ENCODE peak calls at places on chromosomes 5 and 9, in nine cellular contexts. S, A, C, O, J, V, F, I and W are unnamed samples.

GRCh38 chr5:84437673-84438315 is 53.1 kb upstream of the EDIL3 start:
- DNase-seq in S (no peak), A (no peak), C (no peak), O (no peak), J (no peak), V (no peak), F (no peak), I (no peak), W (no peak)

GRCh38 chr5:37533851-37534250 is 154.7 kb downstream of the WDR70 start:
- DNase-seq in S (no peak), A (no peak), C (no peak), O (no peak), J (no peak), V (no peak), F (no peak), I (no peak), W (no peak)

GRCh38 chr5:43065384-43066230 is 25.5 kb upstream of the ANXA2R start:
- DNase-seq in S (peak), A (peak), C (no peak), O (peak), J (peak), V (no peak), F (no peak), I (no peak), W (peak)

GRCh38 chr5:7869474-7870136 is 657 bp downstream of the MTRR start:
- DNase-seq in S (no peak), A (peak), C (no peak), O (no peak), J (no peak), V (no peak), F (peak), I (no peak), W (peak)

GRCh38 chr5:133754575-133755169 is 142.3 kb upstream of the FSTL4 start:
- DNase-seq in S (no peak), A (no peak), C (no peak), O (no peak), J (no peak), V (peak), F (peak), I (no peak), W (no peak)

GRCh38 chr9:106468431-106468830 is 394.5 kb upstream of the ZNF462 start:
- DNase-seq in S (no peak), A (no peak), C (no peak), O (no peak), J (no peak), V (no peak), F (peak), I (no peak), W (no peak)

GRCh38 chr9:127917603-127918002 is 762 bp upstream of the ST6GALNAC4 start:
- DNase-seq in S (no peak), A (peak), C (no peak), O (no peak), J (no peak), V (no peak), F (no peak), I (no peak), W (no peak)

GRCh38 chr5:147973086-147973485 is 66.7 kb upstream of the C5orf46 start:
- DNase-seq in S (no peak), A (no peak), C (no peak), O (no peak), J (no peak), V (no peak), F (no peak), I (no peak), W (no peak)

GRCh38 chr5:179453616-179454015 is 96.7 kb upstream of the RUFY1 start:
- DNase-seq in S (no peak), A (no peak), C (no peak), O (no peak), J (no peak), V (no peak), F (no peak), I (no peak), W (no peak)

GRCh38 chr9:30522486-30522885 is 1862.0 kb upstream of the ACO1 start:
- DNase-seq in S (no peak), A (no peak), C (no peak), O (no peak), J (no peak), V (no peak), F (no peak), I (no peak), W (no peak)

GRCh38 chr9:72951520-72952393 is 1.1 kb downstream of the ALDH1A1 start:
- DNase-seq in S (no peak), A (no peak), C (no peak), O (no peak), J (no peak), V (no peak), F (no peak), I (no peak), W (no peak)

GRCh38 chr9:114035221-114035844 is 42.8 kb downstream of the AMBP start:
- DNase-seq in S (no peak), A (no peak), C (no peak), O (no peak), J (no peak), V (peak), F (no peak), I (no peak), W (no peak)

GRCh38 chr9:107484117-107484723 is 5.3 kb downstream of the KLF4 start:
- DNase-seq in S (peak), A (no peak), C (no peak), O (no peak), J (no peak), V (peak), F (peak), I (no peak), W (no peak)

GRCh38 chr9:113793558-113793957 is 82.6 kb upstream of the ZNF618 start:
- DNase-seq in S (no peak), A (no peak), C (no peak), O (no peak), J (no peak), V (no peak), F (no peak), I (no peak), W (no peak)

GRCh38 chr5:88778736-88779135 is 104.2 kb downstream of the MEF2C start:
- DNase-seq in S (no peak), A (no peak), C (no peak), O (no peak), J (no peak), V (no peak), F (no peak), I (no peak), W (no peak)

GRCh38 chr5:180976518-180976917 is 12.1 kb upstream of the BTNL3 start:
- DNase-seq in S (no peak), A (no peak), C (no peak), O (no peak), J (no peak), V (no peak), F (no peak), I (no peak), W (no peak)

GRCh38 chr5:32018476-32019436 is 155.4 kb downstream of the GOLPH3 start:
- DNase-seq in S (no peak), A (no peak), C (no peak), O (no peak), J (no peak), V (no peak), F (no peak), I (no peak), W (no peak)

GRCh38 chr5:180135967-180136641 is 64.5 kb upstream of the RNF130 start:
- DNase-seq in S (no peak), A (no peak), C (no peak), O (no peak), J (no peak), V (no peak), F (no peak), I (no peak), W (no peak)

GRCh38 chr9:128103589-128103962 is 24.0 kb downstream of the PTGES2 start:
- DNase-seq in S (no peak), A (no peak), C (no peak), O (no peak), J (peak), V (peak), F (no peak), I (no peak), W (peak)

GRCh38 chr9:81814794-81815464 is 113.3 kb upstream of the SPATA31D4 start:
- DNase-seq in S (no peak), A (no peak), C (no peak), O (no peak), J (no peak), V (no peak), F (no peak), I (no peak), W (no peak)

GRCh38 chr9:2343756-2344155 is 277.8 kb upstream of the VLDLR start:
- DNase-seq in S (no peak), A (no peak), C (no peak), O (no peak), J (no peak), V (no peak), F (no peak), I (no peak), W (no peak)

GRCh38 chr5:132996307-132996706 is 30.0 kb downstream of the ZCCHC10 start:
- DNase-seq in S (no peak), A (no peak), C (no peak), O (no peak), J (no peak), V (no peak), F (no peak), I (no peak), W (no peak)

GRCh38 chr5:135269828-135270545 is 129.0 kb downstream of the MACROH2A1 start:
- DNase-seq in S (no peak), A (no peak), C (no peak), O (no peak), J (no peak), V (no peak), F (no peak), I (no peak), W (no peak)

GRCh38 chr9:18256574-18256973 is 217.4 kb upstream of the ADAMTSL1 start:
- DNase-seq in S (no peak), A (no peak), C (no peak), O (no peak), J (no peak), V (no peak), F (no peak), I (no peak), W (no peak)

GRCh38 chr9:113817171-113817570 is 58.9 kb upstream of the ZNF618 start:
- DNase-seq in S (no peak), A (no peak), C (no peak), O (no peak), J (no peak), V (no peak), F (no peak), I (no peak), W (no peak)

GRCh38 chr9:127131871-127132270 is 9.4 kb upstream of the ANGPTL2 start:
- DNase-seq in S (no peak), A (no peak), C (no peak), O (no peak), J (no peak), V (peak), F (no peak), I (no peak), W (no peak)

GRCh38 chr5:10289353-10289752 is 18.3 kb downstream of the CMBL start:
- DNase-seq in S (no peak), A (no peak), C (no peak), O (no peak), J (no peak), V (no peak), F (no peak), I (no peak), W (no peak)

GRCh38 chr5:112635276-112635675 is 102.4 kb upstream of the APC start:
- DNase-seq in S (no peak), A (no peak), C (no peak), O (no peak), J (no peak), V (no peak), F (no peak), I (no peak), W (no peak)

GRCh38 chr5:150809363-150809762 is 30.8 kb downstream of the SMIM3 start:
- DNase-seq in S (no peak), A (no peak), C (no peak), O (no peak), J (no peak), V (no peak), F (no peak), I (no peak), W (no peak)

GRCh38 chr9:18396102-18396728 is 77.7 kb upstream of the ADAMTSL1 start:
- DNase-seq in S (peak), A (no peak), C (no peak), O (no peak), J (no peak), V (no peak), F (no peak), I (no peak), W (no peak)

GRCh38 chr9:82799300-82799699 is 263.6 kb downstream of the RASEF start:
- DNase-seq in S (no peak), A (no peak), C (no peak), O (no peak), J (no peak), V (no peak), F (no peak), I (no peak), W (no peak)